ENCODE peak calls at places on chromosomes 1 and 21, in ten cellular contexts. I is fibroblast of mammary gland, V is fibroblast of lung, Z is GM23338, A is bronchial epithelial cell, H is GM10248, T is psoas muscle, E is lower leg skin, M is uterus, X is heart left ventricle. S is an unnamed sample.

GRCh38 chr1:109040627-109041613 is 982 bp downstream of the WDR47 start:
- DNase-seq in V (peak), E (no peak), Z (peak), H (peak), T (peak), M (peak), A (peak), I (peak), X (no peak), S (no peak)

GRCh38 chr1:90864681-90865080 is 147.6 kb upstream of the BARHL2 start:
- DNase-seq in E (no peak), A (no peak), M (no peak), X (no peak), Z (no peak), V (no peak), H (no peak), I (no peak), T (no peak), S (no peak)

GRCh38 chr1:224340711-224341384 is 10.9 kb upstream of the NVL start:
- DNase-seq in X (no peak), Z (peak), I (no peak), V (peak), A (peak), T (no peak), H (no peak), E (peak), M (no peak), S (no peak)

GRCh38 chr1:182968151-182968741 is 15.3 kb upstream of the SHCBP1L start:
- DNase-seq in Z (no peak), A (peak), T (no peak), E (no peak), M (no peak), V (peak), H (no peak), X (no peak), I (no peak), S (no peak)

GRCh38 chr1:26015358-26015757 is 6.2 kb upstream of the EXTL1 start:
- DNase-seq in V (no peak), Z (no peak), X (no peak), I (peak), A (peak), T (no peak), H (no peak), M (no peak), E (no peak), S (no peak)

GRCh38 chr1:228096416-228097332 is 6.5 kb downstream of the C1orf35 start:
- DNase-seq in H (peak), X (no peak), V (no peak), A (no peak), Z (no peak), I (no peak), E (peak), M (no peak), T (peak), S (peak)

GRCh38 chr1:29646161-29646775 is 409.9 kb downstream of the PTPRU start:
- DNase-seq in X (no peak), V (no peak), H (no peak), Z (no peak), I (no peak), E (peak), A (no peak), T (no peak), M (no peak), S (no peak)

GRCh38 chr1:169957884-169958283 is 64.2 kb upstream of the SCYL3 start:
- DNase-seq in E (no peak), I (no peak), Z (no peak), M (no peak), H (no peak), V (no peak), A (no peak), T (no peak), X (no peak), S (no peak)

GRCh38 chr1:13922440-13922839 is 222.5 kb downstream of the PRDM2 start:
- DNase-seq in H (no peak), M (no peak), T (peak), X (no peak), I (peak), Z (no peak), E (no peak), A (no peak), V (no peak), S (no peak)

GRCh38 chr21:37061926-37062591 is 10.8 kb downstream of the PIGP start:
- DNase-seq in X (no peak), I (peak), V (peak), A (no peak), M (no peak), T (no peak), H (no peak), Z (no peak), E (no peak), S (no peak)

DNA sequence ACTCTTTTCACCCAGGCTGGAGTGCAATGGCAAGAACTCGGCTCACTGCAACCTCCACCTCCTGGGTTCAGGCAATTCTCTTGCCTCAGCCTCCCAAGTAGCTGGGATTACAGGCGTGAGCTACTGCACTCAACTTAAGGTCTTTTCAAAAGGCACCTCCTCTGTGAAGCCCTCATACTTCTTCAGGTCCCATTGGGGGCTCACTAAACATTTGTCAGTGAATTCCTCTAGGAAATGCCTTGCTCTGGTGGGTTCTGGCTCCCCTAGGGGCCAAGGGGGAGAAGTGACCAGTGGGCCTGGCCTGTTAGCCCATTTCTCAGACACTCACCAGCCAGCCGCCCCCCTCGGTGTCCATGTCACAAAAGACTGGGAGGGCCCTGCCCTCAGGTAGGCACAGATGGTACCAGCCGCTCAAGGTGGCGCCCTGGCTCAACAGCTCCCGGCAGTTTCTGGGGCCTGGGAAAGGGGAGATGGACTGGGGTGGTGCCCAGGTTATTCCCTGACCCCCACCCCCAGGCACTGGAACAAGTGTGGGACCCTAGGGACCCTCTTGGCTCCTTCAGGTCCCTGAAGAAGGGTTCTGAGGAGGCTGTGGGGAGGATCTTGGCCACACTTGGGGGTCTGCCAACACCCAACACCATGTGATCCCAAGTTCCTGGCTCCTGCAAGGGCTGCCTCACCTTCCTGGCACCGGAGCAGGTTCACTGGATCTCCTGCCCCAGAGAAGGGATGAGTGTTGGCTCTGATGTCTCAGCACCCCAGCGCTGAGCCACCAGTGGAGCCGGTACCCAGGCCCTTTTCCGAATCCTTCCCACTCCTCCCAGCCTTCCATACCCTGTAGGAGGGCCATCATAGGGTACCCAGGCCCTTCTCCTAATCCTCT is 1.6 kb downstream of the FCN3 start:
- DNase-seq in V (no peak), M (no peak), A (no peak), T (no peak), H (no peak), X (no peak), E (no peak), Z (peak), I (no peak), S (no peak)
- TF ChIP-seq CTCF in V (peak), M (no peak), A (peak), T (no peak), H (no peak), X (peak), E (no peak), Z (peak), I (peak), S (no peak)

DNA sequence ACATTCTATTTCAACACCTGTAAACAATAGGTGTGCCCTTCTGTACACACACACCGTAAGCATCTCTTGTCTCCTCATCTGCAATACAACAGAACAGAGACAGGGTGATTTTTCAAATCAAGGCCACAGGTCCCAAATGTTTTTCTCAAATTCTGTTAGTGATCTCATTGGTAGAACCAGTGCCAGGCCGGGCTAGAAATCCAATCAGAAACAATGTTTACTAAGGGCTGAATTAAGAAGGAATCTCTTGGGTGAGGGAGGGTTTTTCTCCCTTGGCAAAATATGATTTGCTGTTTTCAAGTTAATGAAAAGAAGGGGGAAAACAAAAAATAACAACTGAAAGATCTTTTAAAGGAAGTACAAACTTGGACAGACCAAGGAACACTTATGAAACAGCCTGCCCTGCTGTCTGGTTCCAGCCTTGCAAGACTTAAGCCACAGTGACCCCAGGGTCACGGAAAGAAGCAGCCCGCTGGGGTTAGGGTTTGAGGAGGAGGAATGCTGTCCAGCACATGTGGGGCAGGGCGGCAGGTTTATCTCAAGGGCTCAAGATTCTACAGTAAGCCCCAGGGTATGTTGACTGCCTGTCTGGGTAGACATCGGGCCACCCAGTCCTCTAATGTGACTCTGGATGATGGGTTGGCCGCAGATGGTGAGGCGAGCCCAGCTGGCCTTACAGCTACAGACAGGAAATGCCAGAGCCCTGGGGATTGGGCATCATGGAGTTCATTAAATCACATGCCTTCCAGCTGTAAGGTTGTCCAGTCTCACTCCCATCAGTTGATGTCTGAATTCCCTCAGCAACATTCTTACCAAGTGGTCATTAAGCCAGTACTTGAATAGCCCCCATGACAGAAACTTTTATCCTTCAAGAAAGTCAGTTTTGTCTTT is 73.3 kb upstream of the SLC44A3 start:
- DNase-seq in V (no peak), T (peak), E (no peak), A (no peak), M (no peak), X (no peak), I (peak), Z (no peak), H (no peak), S (no peak)
- TF ChIP-seq CTCF in V (no peak), T (no peak), E (no peak), A (no peak), M (no peak), X (no peak), I (peak), Z (no peak), H (no peak), S (no peak)

DNA sequence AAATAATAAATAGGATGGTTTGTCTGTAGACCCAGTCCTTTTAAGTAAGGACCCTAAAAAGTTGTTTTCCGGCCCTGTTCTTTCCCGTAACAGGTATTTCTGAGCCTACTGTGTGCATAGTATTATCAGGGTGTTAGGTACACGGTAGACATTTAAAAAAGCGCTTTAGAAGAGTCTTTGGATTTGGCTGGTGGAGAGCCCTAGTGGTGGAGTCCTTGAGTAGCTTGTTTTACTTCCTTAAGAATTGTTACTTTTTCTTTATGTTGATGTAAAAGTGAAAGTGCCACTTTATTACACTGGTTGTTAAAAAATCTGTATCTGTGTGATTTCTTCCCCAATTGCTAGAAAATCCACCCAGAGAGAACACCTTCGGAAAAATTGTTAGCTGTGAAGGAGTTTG is 36.8 kb downstream of the SMYD2 start:
- DNase-seq in T (no peak), V (no peak), X (no peak), I (peak), Z (peak), E (no peak), M (no peak), A (no peak), H (no peak), S (no peak)
- TF ChIP-seq CTCF in T (no peak), V (peak), X (no peak), I (peak), Z (peak), E (no peak), M (no peak), A (no peak), H (no peak), S (no peak)

GRCh38 chr21:31457675-31458074 is 113.6 kb upstream of the TIAM1 start:
- DNase-seq in I (no peak), M (no peak), V (no peak), X (no peak), A (no peak), H (no peak), E (no peak), T (no peak), Z (peak), S (no peak)
- TF ChIP-seq CTCF in I (no peak), M (no peak), V (no peak), X (no peak), A (no peak), H (no peak), E (no peak), T (no peak), Z (peak), S (no peak)

DNA sequence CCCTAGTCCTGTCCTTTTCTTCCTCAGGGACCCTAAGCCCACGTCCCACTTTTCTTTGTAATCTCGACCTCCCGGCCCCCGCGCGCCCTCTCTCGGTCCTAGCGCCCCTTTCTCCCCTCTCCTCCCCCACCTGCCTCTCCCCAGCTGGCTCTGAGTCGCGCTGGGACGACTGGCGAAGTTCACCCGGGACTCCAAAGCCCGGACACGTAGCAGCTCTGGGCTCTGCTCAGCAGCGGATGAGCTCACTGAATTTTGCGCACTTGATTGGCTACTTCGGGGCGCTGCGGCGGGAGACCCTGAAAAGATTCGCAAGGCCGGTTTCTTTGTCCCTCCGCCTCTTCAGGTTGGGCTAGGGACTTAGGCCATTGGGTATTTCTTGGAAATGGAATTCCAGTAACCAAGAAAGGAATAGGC is 16.3 kb upstream of the ACKR1 start:
- DNase-seq in T (peak), I (peak), A (peak), E (peak), V (peak), M (peak), H (peak), Z (peak), X (peak), S (no peak)
- TF ChIP-seq CTCF in T (no peak), I (no peak), A (no peak), E (no peak), V (no peak), M (no peak), H (no peak), Z (peak), X (no peak), S (no peak)

DNA sequence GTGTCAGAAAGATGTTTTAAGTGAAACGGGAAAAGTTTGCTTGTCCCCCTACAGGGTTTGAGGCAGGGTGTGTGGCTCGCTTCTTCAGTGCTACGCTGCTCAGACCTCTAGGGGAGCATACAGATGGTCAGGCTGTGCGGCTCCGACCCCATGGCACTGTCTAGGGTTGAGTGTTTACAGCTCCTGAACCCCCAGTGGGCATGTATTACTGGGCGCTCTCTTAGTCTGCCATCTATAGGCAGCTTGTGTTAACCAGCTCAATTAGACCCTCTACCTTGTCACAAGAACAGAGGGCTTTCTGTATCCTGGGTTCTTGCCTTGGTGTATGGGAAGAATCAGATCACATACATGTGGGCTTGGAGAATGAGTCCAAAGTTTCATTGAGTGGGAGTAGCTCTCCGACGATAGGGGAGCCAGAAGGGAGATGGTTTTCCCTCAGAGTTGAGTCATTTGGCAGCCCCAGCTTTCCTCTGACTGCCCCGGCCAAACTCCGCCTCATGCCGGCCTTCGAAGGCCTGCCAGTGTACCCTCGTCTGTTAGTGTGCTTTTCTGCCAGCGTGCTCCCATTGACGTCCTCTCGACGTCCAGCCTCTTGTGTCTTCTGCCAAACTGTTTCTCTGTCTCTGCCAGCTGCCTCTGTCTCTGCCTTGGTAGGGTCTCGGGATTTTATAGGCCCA is 38.6 kb upstream of the ADGRL4 start:
- DNase-seq in V (peak), M (no peak), E (no peak), X (no peak), A (no peak), H (no peak), T (peak), Z (peak), I (peak), S (no peak)
- TF ChIP-seq CTCF in V (peak), M (no peak), E (no peak), X (no peak), A (no peak), H (no peak), T (no peak), Z (peak), I (no peak), S (no peak)

GRCh38 chr1:115461526-115461925 is 123.5 kb upstream of the NGF start:
- DNase-seq in T (no peak), Z (no peak), I (no peak), E (peak), V (no peak), M (no peak), H (no peak), A (peak), X (no peak), S (no peak)

GRCh38 chr1:115466433-115466832 is 128.4 kb upstream of the NGF start:
- DNase-seq in V (no peak), A (no peak), M (no peak), X (no peak), H (no peak), T (no peak), I (no peak), E (no peak), Z (peak), S (no peak)

GRCh38 chr1:115462677-115463076 is 124.6 kb upstream of the NGF start:
- DNase-seq in I (no peak), T (no peak), V (no peak), H (no peak), A (no peak), E (peak), Z (no peak), M (no peak), X (no peak), S (no peak)

GRCh38 chr1:115465802-115466363 is 127.8 kb upstream of the NGF start:
- DNase-seq in X (no peak), A (no peak), V (no peak), I (no peak), E (no peak), M (no peak), H (no peak), T (no peak), Z (no peak), S (no peak)

GRCh38 chr1:115463347-115463746 is 125.3 kb upstream of the NGF start:
- DNase-seq in M (no peak), H (no peak), Z (no peak), I (no peak), A (no peak), X (no peak), E (peak), T (no peak), V (no peak), S (no peak)
- TF ChIP-seq CTCF in M (no peak), H (no peak), Z (peak), I (no peak), A (peak), X (peak), E (no peak), T (no peak), V (no peak), S (no peak)